ENCODE peak calls at places on chromosomes 7 and 10, in six cellular contexts. E, R, H, I, Q and Y are unnamed samples.

GRCh38 chr10:124003481-124004371 is 89.7 kb downstream of the CHST15 start:
- DNase-seq in I (no peak), H (no peak), Q (no peak), R (no peak), E (no peak), Y (no peak)

GRCh38 chr7:99035723-99036530 is 108.0 kb downstream of the SMURF1 start:
- DNase-seq in R (no peak), E (no peak), H (no peak), I (no peak), Q (peak; percentile 62), Y (no peak)

GRCh38 chr7:3430588-3430987 is 129.5 kb downstream of the SDK1 start:
- DNase-seq in E (no peak), R (no peak), Q (no peak), I (no peak), H (no peak), Y (no peak)

GRCh38 chr10:80270887-80271286 is 18.6 kb downstream of the MAT1A start:
- DNase-seq in E (no peak), I (no peak), R (no peak), Q (no peak), H (no peak), Y (no peak)

GRCh38 chr10:108544500-108545120 is 1378.7 kb downstream of the XPNPEP1 start:
- DNase-seq in I (peak; percentile 5), E (no peak), R (peak; percentile 18), H (peak; percentile 48), Q (no peak), Y (peak; percentile 11)

GRCh38 chr7:118312051-118312450 is 87.5 kb downstream of the ANKRD7 start:
- DNase-seq in I (no peak), H (no peak), E (no peak), Q (no peak), R (no peak), Y (no peak)

GRCh38 chr10:102796407-102797176 is 40.6 kb downstream of the CYP17A1 start:
- DNase-seq in I (peak; percentile 45), H (peak; percentile 67), E (no peak), R (peak; percentile 37), Q (peak; percentile 94), Y (peak; percentile 34)

GRCh38 chr7:44216019-44216418 is 15.2 kb downstream of the YKT6 start:
- DNase-seq in E (no peak), I (no peak), R (no peak), Q (peak; percentile 32), H (no peak), Y (no peak)

GRCh38 chr7:155964543-155964942 is 152.3 kb upstream of the SHH start:
- DNase-seq in R (no peak), Q (no peak), H (peak; percentile 17), I (no peak), E (no peak), Y (no peak)

GRCh38 chr10:97708976-97709745 is 4.4 kb upstream of the MARVELD1 start:
- DNase-seq in E (no peak), Q (peak; percentile 94), H (peak; percentile 61), I (no peak), R (peak; percentile 68), Y (peak; percentile 24)

GRCh38 chr7:131557521-131558385 is 1.3 kb upstream of the PODXL start:
- DNase-seq in R (no peak), Q (peak; percentile 65), E (no peak), I (no peak), H (no peak), Y (no peak)

GRCh38 chr7:157576415-157576814 is 239.6 kb downstream of the DNAJB6 start:
- DNase-seq in E (no peak), I (peak; percentile 32), Q (peak; percentile 42), H (peak; percentile 68), R (no peak), Y (peak; percentile 32)

GRCh38 chr7:150435390-150436073 is 14.9 kb upstream of the GIMAP8 start:
- DNase-seq in Q (no peak), I (no peak), E (no peak), R (no peak), H (peak; percentile 12), Y (no peak)

GRCh38 chr7:151168022-151168786 is 710 bp upstream of the GBX1 start:
- DNase-seq in Q (no peak), R (no peak), E (no peak), I (peak; percentile 46), H (peak; percentile 81), Y (peak; percentile 54)

GRCh38 chr10:104300736-104301292 is 31.8 kb downstream of the GSTO2 start:
- DNase-seq in Q (peak; percentile 94), R (peak; percentile 99), E (peak; percentile 95), H (peak; percentile 49), I (no peak), Y (no peak)